ENCODE peak calls at places on chromosomes 12 and 14, in five cellular contexts. C is IMR-90, R is PC-9, P is body of pancreas, W is stomach. H is an unnamed sample.

GRCh38 chr14:104352493-104353220 is 214.3 kb downstream of the KIF26A start:
- DNase-seq in P (no peak), C (no peak), R (no peak), W (peak; percentile 14), H (no peak)

GRCh38 chr14:51289169-51289568 is 49.1 kb downstream of the TMX1 start:
- DNase-seq in R (no peak), W (no peak), C (no peak), P (no peak), H (no peak)

GRCh38 chr14:39430762-39431415 is 1.3 kb downstream of the FBXO33 start:
- DNase-seq in R (no peak), P (no peak), W (no peak), C (peak; percentile 13), H (no peak)

GRCh38 chr14:28406181-28406580 is 360.4 kb upstream of the FOXG1 start:
- DNase-seq in C (no peak), W (no peak), R (no peak), P (no peak), H (no peak)

GRCh38 chr12:6198556-6198955 is 1.6 kb upstream of the CD9 start:
- DNase-seq in R (no peak), P (no peak), W (no peak), C (no peak), H (no peak)

GRCh38 chr12:68303850-68304249 is 28.3 kb downstream of the MDM1 start:
- DNase-seq in P (no peak), C (peak; percentile 30), W (no peak), R (no peak), H (no peak)

GRCh38 chr12:93048646-93049045 is 119.6 kb upstream of the EEA1 start:
- DNase-seq in P (no peak), C (no peak), R (no peak), W (no peak), H (no peak)

GRCh38 chr12:45309826-45310626 is 94.1 kb downstream of the ANO6 start:
- DNase-seq in W (no peak), C (peak; percentile 64), R (no peak), P (no peak), H (no peak)

GRCh38 chr12:108241961-108242360 is 97.2 kb downstream of the CMKLR1 start:
- DNase-seq in C (no peak), P (no peak), W (no peak), R (no peak), H (no peak)

GRCh38 chr12:80262372-80263170 is 163.2 kb downstream of the OTOGL start:
- DNase-seq in R (no peak), P (no peak), C (peak; percentile 26), W (no peak), H (no peak)

GRCh38 chr12:73235387-73235786 is 963.2 kb downstream of the TRHDE start:
- DNase-seq in C (no peak), W (no peak), P (no peak), R (no peak), H (no peak)

GRCh38 chr12:16303939-16304338 is 26.5 kb upstream of the SLC15A5 start:
- DNase-seq in C (no peak), P (no peak), W (no peak), R (no peak), H (no peak)

GRCh38 chr14:99838555-99839193 is 45.5 kb downstream of the EML1 start:
- DNase-seq in R (peak; percentile 57), P (peak; percentile 49), W (no peak), C (peak; percentile 59), H (no peak)

GRCh38 chr12:14668591-14668990 is 27.8 kb downstream of the GUCY2C start:
- DNase-seq in W (no peak), R (no peak), C (no peak), P (peak; percentile 36), H (no peak)

GRCh38 chr14:101881426-101881825 is 82.9 kb upstream of the DYNC1H1 start:
- DNase-seq in R (no peak), C (no peak), P (peak; percentile 91), W (no peak), H (peak; percentile 59)

GRCh38 chr14:73949752-73950734 is at the start of the genes COQ6 and FAM161B:
- DNase-seq in P (peak; percentile 95), R (peak; percentile 95), W (peak; percentile 95), C (peak; percentile 96), H (peak; percentile 98)

GRCh38 chr12:92529944-92530343 is 172.8 kb upstream of the PLEKHG7 start:
- DNase-seq in W (no peak), P (no peak), R (no peak), C (no peak), H (no peak)

GRCh38 chr12:52692253-52692652 is 11.1 kb downstream of the KRT77 start:
- DNase-seq in R (no peak), C (no peak), P (no peak), W (no peak), H (no peak)

GRCh38 chr12:93008044-93008778 is 79.1 kb upstream of the EEA1 start:
- DNase-seq in W (no peak), C (no peak), P (no peak), R (no peak), H (no peak)

GRCh38 chr12:67415473-67415872 is 146.3 kb downstream of the CAND1 start:
- DNase-seq in C (peak; percentile 27), R (no peak), P (no peak), W (no peak), H (no peak)

GRCh38 chr12:98741615-98742265 is 96.7 kb downstream of the APAF1 start:
- DNase-seq in W (no peak), C (peak; percentile 19), R (no peak), P (no peak), H (peak; percentile 73)

GRCh38 chr14:58749066-58749669 is 111.4 kb downstream of the DACT1 start:
- DNase-seq in R (no peak), C (peak; percentile 98), W (peak; percentile 51), P (peak; percentile 20), H (no peak)

GRCh38 chr14:94547726-94548125 is 13.5 kb upstream of the SERPINA4 start:
- DNase-seq in P (no peak), C (no peak), R (no peak), W (no peak), H (peak; percentile 57)

GRCh38 chr12:98696036-98696646 is 51.1 kb downstream of the APAF1 start:
- DNase-seq in C (peak; percentile 9), W (no peak), R (no peak), P (no peak), H (no peak)

DNA sequence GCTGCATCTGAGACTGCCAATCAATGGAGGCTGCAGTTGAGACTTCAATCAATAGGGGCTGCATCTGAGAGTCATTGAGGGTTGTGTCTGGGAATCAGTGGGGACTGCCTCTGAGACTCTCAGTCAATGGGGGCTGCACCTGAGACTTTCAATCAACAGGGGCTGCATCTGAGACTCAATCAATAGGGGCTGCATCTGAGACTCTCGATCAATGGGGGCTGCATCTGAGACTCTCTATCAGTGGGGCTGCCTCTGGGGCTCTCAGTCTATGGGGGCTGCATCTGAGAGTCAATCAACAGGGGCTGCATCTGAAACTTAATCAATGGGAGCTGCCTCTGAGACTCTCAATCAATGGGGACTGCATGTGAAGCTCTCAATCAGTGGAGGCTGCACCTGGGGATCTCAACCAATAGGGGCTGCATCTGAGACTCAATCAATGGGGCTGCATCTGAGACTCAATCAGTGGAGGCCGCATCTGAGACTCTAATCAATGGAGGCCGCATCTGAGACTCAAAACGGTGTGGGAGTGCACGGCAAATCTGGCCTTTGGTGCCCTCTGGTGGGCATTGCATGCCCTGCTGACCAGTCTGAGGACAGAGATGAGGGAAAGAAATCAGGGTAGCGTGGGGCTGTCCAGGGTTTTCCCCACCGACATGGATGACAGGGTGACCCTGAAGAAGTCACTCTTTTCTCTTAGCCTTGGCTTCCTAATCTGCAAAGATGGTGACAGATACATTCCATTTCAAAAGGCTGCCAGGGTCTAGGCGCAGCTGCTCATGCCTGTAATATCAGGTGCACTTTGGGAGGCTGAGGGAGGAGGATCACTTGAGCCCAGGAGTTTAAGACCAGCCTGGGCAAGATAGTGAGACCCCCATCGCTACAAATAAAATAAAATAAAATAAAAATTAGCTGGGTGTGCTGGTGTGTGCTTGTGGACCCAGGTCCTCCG is 41.3 kb upstream of the EIF5 start:
- DNase-seq in C (peak; percentile 53), P (peak; percentile 85), R (peak; percentile 68), W (peak; percentile 84), H (peak; percentile 93)
- TF ChIP-seq CTCF in C (peak; percentile 97), P (peak; percentile 88), R (peak; percentile 100), W (peak; percentile 90), H (peak; percentile 96)

GRCh38 chr14:91252901-91253794 is 8.6 kb upstream of the GPR68 start:
- DNase-seq in P (peak; percentile 52), W (peak; percentile 54), C (no peak), R (no peak), H (no peak)
- TF ChIP-seq CTCF in P (no peak), W (no peak), C (no peak), R (no peak), H (no peak)

GRCh38 chr14:77613207-77613606 is 3.2 kb downstream of the SPTLC2 start:
- DNase-seq in W (no peak), P (no peak), C (no peak), R (peak; percentile 67), H (no peak)
- TF ChIP-seq CTCF in W (no peak), P (no peak), C (no peak), R (no peak), H (no peak)

GRCh38 chr12:25767613-25768012 is 190.9 kb upstream of the RASSF8 start:
- DNase-seq in C (peak; percentile 77), P (no peak), W (no peak), R (no peak), H (no peak)

GRCh38 chr12:25761356-25761755 is 197.1 kb upstream of the RASSF8 start:
- DNase-seq in C (no peak), W (no peak), P (no peak), R (no peak), H (no peak)

GRCh38 chr12:25768151-25768550 is 190.3 kb upstream of the RASSF8 start:
- DNase-seq in R (no peak), P (no peak), C (no peak), W (no peak), H (no peak)

GRCh38 chr12:25764409-25764808 is 194.1 kb upstream of the RASSF8 start:
- DNase-seq in R (no peak), P (no peak), W (no peak), C (no peak), H (no peak)

DNA sequence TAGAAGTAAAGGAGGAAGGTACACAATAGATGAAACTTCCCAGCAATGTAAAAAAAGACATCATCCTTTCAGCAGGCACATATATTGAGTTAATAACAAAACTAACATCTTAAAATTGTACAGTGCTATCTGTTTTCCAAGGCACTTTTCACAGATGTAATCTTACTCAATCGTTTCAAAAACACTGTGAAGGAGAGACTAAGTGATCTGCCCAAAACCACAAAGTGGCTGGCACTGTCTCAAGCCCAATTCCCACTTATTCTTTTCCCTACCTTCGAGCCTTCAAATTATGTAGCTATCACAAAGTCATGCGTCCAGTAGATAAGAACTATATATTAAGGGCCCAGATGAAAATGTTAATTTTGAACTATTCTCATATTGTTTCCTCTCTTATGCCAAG is 193.6 kb upstream of the RASSF8 start:
- DNase-seq in C (no peak), R (no peak), W (no peak), P (no peak), H (no peak)
- TF ChIP-seq CTCF in C (no peak), R (no peak), W (no peak), P (no peak), H (no peak)

DNA sequence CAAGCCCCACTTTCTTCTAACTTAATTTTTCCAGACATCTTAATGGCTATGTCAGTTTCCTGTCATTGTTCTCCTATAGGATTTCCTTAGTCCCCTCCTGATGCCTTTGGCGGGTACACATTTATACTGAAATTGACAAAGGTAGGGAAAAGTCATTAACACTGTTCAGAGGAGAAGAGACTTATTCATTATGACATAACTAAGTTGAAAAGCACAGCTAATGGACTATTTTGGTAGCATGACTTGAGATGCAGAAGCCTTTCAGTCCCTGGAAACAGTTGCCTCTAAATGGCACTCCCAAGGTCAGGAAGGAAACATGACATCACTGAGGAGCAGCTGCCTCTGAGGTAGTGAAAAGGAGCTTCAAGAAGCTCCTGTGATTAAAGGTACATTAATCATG is 317.5 kb upstream of the KITLG start:
- DNase-seq in W (no peak), R (no peak), P (no peak), C (peak; percentile 71), H (no peak)
- TF ChIP-seq CTCF in W (no peak), R (no peak), P (no peak), C (no peak), H (no peak)